ENCODE peak calls at places on chromosomes 5 and 9, in seven cellular contexts. X is CD4-positive, alpha-beta memory T cell; A is fibroblast of mammary gland; E is H54; F is AG10803; W is NCI-H774; D is GF-D8. V is an unnamed sample.
A peak's percentile ranks its signal among the peaks of the same experiment; 100 is the strongest.

GRCh38 chr9:89484475-89485404 is 13.2 kb downstream of the SEMA4D start:
- DNase-seq in E (no peak), F (no peak), X (no peak), A (peak; percentile 7), W (no peak), D (no peak), V (no peak)

GRCh38 chr5:61327761-61328753 is 4.0 kb upstream of the ZSWIM6 start:
- DNase-seq in X (no peak), A (peak; percentile 97), D (no peak), E (peak; percentile 71), W (no peak), F (peak; percentile 85), V (peak; percentile 90)

GRCh38 chr9:34219421-34219820 is 40.6 kb downstream of the UBAP1 start:
- DNase-seq in A (no peak), X (no peak), E (no peak), W (no peak), D (no peak), F (no peak), V (no peak)

GRCh38 chr5:99614888-99615287 is 686.1 kb upstream of the CHD1 start:
- DNase-seq in X (no peak), W (no peak), D (no peak), F (no peak), E (no peak), A (no peak), V (no peak)

GRCh38 chr9:105332471-105332870 is 88.0 kb downstream of the SLC44A1 start:
- DNase-seq in A (peak; percentile 94), W (no peak), X (no peak), F (peak; percentile 67), D (no peak), E (no peak), V (peak; percentile 84)

GRCh38 chr5:32107291-32107690 is 66.8 kb downstream of the GOLPH3 start:
- DNase-seq in A (no peak), F (no peak), X (no peak), E (no peak), W (no peak), D (no peak), V (no peak)

GRCh38 chr5:43268188-43268820 is 44.9 kb downstream of the HMGCS1 start:
- DNase-seq in E (no peak), X (no peak), A (no peak), F (no peak), W (no peak), D (no peak), V (no peak)

GRCh38 chr5:176540476-176540899 is 3.3 kb upstream of the RNF44 start:
- DNase-seq in D (no peak), X (no peak), E (no peak), A (no peak), F (no peak), W (no peak), V (no peak)

GRCh38 chr5:77167695-77168111 is 42.8 kb upstream of the PDE8B start:
- DNase-seq in F (peak; percentile 86), E (peak; percentile 55), D (no peak), A (peak; percentile 93), W (no peak), X (no peak), V (peak; percentile 59)

GRCh38 chr9:14301582-14301981 is 12.4 kb downstream of the NFIB start:
- DNase-seq in D (no peak), W (no peak), F (no peak), X (no peak), A (no peak), E (no peak), V (no peak)

GRCh38 chr9:126051446-126052130 is 275.0 kb upstream of the MVB12B start:
- DNase-seq in W (no peak), A (no peak), E (no peak), X (no peak), F (no peak), D (no peak), V (no peak)

GRCh38 chr5:96680759-96681158 is 18.6 kb downstream of the CAST start:
- DNase-seq in A (peak; percentile 46), E (no peak), X (no peak), F (no peak), W (no peak), D (no peak), V (no peak)

GRCh38 chr5:71783891-71784290 is 64.8 kb downstream of the CARTPT start:
- DNase-seq in A (no peak), E (no peak), F (no peak), W (no peak), X (no peak), D (no peak), V (no peak)

GRCh38 chr5:143245929-143246561 is 157.4 kb downstream of the NR3C1 start:
- DNase-seq in F (peak; percentile 89), E (peak; percentile 68), D (no peak), W (peak; percentile 36), X (no peak), A (peak; percentile 95), V (peak; percentile 91)

GRCh38 chr5:130032807-130033206 is 128.5 kb downstream of the CHSY3 start:
- DNase-seq in A (no peak), D (no peak), W (no peak), E (no peak), X (no peak), F (peak; percentile 60), V (peak; percentile 14)

GRCh38 chr5:139828207-139828895 is 32.7 kb downstream of the PSD2 start:
- DNase-seq in F (no peak), D (no peak), W (no peak), X (no peak), A (no peak), E (no peak), V (no peak)